ENCODE peak calls at places on chromosomes 6 and 20, in six cellular contexts. O is heart right ventricle, R is cardiac muscle cell, X is H9, I is hepatocyte, G is stomach. Z is an unnamed sample. For H3K4me1, the result is how much of the 10 kb centered on the place peaks cover.

GRCh38 chr6:28719275-28719940 is 193.7 kb downstream of the GPX5 start:
- DNase-seq in I (no peak), X (peak), R (no peak), G (no peak), O (no peak), Z (no peak)

GRCh38 chr6:34288581-34288980 is 39.8 kb upstream of the SMIM29 start:
- DNase-seq in I (no peak), R (no peak), G (no peak), X (no peak), O (no peak), Z (no peak)

GRCh38 chr20:23125159-23125558 is 39.0 kb upstream of the CD93 start:
- DNase-seq in O (no peak), X (no peak), I (no peak), R (no peak), G (no peak), Z (no peak)

GRCh38 chr6:118565317-118565960 is 17.3 kb downstream of the PLN start:
- DNase-seq in O (no peak), X (no peak), R (no peak), G (no peak), I (peak), Z (no peak)

GRCh38 chr6:37826188-37826587 is 6.7 kb downstream of the ZFAND3 start:
- DNase-seq in I (no peak), R (peak), O (no peak), X (no peak), G (no peak), Z (no peak)

GRCh38 chr6:160069050-160069454 is 52.6 kb upstream of the SLC22A1 start:
- DNase-seq in O (no peak), I (no peak), X (no peak), G (no peak), R (no peak), Z (no peak)

GRCh38 chr6:29964904-29965872 is 22.9 kb downstream of the HLA-A start:
- DNase-seq in O (peak), I (peak), X (peak), G (peak), R (peak), Z (peak)

GRCh38 chr20:59676126-59676876 is 72.0 kb downstream of the PHACTR3 start:
- DNase-seq in G (no peak), O (no peak), I (no peak), R (no peak), X (no peak), Z (no peak)

GRCh38 chr6:80531676-80532619 is 425.5 kb downstream of the BCKDHB start:
- DNase-seq in G (no peak), X (no peak), I (no peak), O (no peak), R (peak), Z (no peak)

GRCh38 chr6:102759415-102759814 is 1365.9 kb downstream of the GRIK2 start:
- DNase-seq in I (no peak), O (no peak), G (no peak), R (no peak), X (no peak), Z (no peak)

GRCh38 chr6:28981391-28981832 is 23.7 kb downstream of the ZNF311 start:
- DNase-seq in G (peak), X (peak), I (peak), R (peak), O (peak), Z (peak)

GRCh38 chr6:135270676-135271536 is 89.8 kb downstream of the MYB start:
- DNase-seq in O (no peak), G (peak), X (peak), R (no peak), I (peak), Z (no peak)

GRCh38 chr20:59253325-59253724 is 47.1 kb upstream of the EDN3 start:
- DNase-seq in R (no peak), G (no peak), O (no peak), X (no peak), I (no peak), Z (no peak)

GRCh38 chr6:20126102-20126752 is 86.0 kb downstream of the MBOAT1 start:
- DNase-seq in X (no peak), I (no peak), R (no peak), G (no peak), O (no peak), Z (no peak)

GRCh38 chr6:16819752-16820151 is 58.5 kb upstream of the ATXN1 start:
- DNase-seq in X (no peak), G (no peak), O (no peak), R (no peak), I (no peak), Z (no peak)
- TF ChIP-seq CTCF in X (peak), G (no peak), O (peak), R (peak), I (no peak), Z (peak)

GRCh38 chr20:35121186-35121585 is 25.9 kb downstream of the EDEM2 start:
- DNase-seq in G (no peak), R (no peak), X (no peak), O (peak), I (no peak), Z (no peak)

GRCh38 chr20:35117629-35118028 is 25.0 kb upstream of the TRPC4AP start:
- DNase-seq in G (no peak), R (no peak), X (no peak), O (no peak), I (no peak), Z (no peak)

GRCh38 chr20:35117148-35117547 is 24.5 kb upstream of the TRPC4AP start:
- DNase-seq in R (no peak), I (no peak), G (no peak), X (no peak), O (no peak), Z (no peak)

GRCh38 chr20:35122787-35123405 is 24.2 kb downstream of the EDEM2 start:
- DNase-seq in G (no peak), X (no peak), R (no peak), O (no peak), I (no peak), Z (no peak)

DNA sequence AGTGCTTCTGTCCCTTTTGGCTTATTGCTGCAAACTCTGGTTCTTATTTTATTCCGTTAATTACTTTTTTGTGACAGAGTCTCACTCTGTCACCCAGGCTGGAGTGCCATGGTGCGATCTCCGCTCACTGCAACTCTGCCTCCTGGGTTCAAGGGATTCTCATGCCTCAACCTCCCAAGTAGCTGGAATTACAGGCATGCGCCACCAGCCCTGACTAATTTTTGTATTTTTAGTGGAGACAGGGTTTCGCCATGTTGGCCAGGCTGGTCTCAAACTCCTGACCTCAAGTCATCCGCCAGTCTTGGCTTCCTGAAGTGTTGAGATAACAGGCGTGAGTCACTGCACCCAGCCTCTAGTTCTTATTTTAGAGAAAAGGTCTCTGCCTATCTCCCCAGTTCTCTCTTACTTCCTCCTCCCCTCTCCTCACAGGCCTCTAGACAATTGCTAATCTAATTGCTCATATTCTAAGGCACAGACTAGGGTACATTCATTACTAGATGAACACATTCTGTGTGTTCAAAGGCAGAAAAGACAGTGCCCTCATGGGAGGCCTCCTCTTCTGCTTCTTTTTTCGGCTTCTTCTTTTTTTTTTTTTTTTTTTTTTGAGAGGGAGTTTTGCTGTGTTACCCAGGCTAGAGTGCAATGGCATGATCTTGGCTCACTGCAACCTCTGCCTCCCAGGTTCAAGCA is 27.0 kb downstream of the EDEM2 start:
- DNase-seq in G (no peak), I (no peak), X (no peak), R (peak), O (no peak), Z (no peak)
- H3K27ac ChIP-seq in G (no peak), I (no peak), X (no peak), R (peak), O (no peak), Z (peak)

DNA sequence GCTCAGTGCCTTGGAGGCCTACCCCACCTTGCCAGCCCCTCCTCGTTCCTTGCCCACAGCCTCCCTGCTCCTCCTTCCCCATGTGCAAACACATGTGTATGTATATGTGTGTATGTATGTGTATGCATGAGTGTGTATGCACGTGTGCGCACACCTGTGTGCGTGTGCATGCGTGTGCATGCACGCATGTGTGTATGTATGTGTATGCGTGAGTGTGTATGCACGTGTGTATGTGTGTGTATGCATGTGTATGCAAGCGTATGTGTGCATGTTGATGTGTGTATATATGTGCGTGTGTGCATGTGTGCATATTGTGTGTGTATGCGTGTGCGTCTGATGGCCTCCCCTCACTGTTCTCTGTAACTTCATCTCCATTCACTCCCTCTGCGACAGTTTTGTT is 74.7 kb downstream of the SRC start:
- DNase-seq in O (no peak), R (no peak), X (no peak), G (no peak), I (no peak), Z (no peak)
- H3K4me1 ChIP-seq in O (under half), R (under half), X (under half), G (under half), I (under half), Z (under half)

GRCh38 chr20:34703573-34704176 is 469 bp upstream of the TP53INP2 start:
- DNase-seq in G (peak), X (no peak), I (peak), R (peak), O (peak), Z (no peak)
- TF ChIP-seq CTCF in G (no peak), X (no peak), I (no peak), R (no peak), O (no peak), Z (peak)

DNA sequence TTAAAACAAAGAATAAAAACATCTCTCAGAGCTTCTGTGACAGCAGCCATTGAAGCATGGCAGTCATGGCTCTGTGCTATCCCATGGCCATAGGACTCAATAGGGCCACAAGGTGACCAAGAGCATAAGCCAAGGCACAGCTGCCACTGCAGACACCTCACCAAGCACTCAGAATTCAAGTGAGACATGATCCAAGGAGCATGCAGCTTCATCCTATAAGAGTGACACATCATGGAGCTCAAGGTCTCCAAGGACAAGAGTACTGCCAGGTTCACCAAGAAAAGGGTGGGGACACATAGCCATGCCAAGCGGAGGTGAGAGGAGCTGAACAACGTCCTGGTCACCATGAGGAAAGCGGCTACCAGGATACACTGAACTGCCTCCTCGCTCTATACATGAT is 53.0 kb downstream of the RCAN2 start:
- DNase-seq in X (no peak), O (no peak), I (no peak), R (no peak), G (no peak), Z (no peak)
- H3K27ac ChIP-seq in X (no peak), O (peak), I (no peak), R (peak), G (no peak), Z (peak)

DNA sequence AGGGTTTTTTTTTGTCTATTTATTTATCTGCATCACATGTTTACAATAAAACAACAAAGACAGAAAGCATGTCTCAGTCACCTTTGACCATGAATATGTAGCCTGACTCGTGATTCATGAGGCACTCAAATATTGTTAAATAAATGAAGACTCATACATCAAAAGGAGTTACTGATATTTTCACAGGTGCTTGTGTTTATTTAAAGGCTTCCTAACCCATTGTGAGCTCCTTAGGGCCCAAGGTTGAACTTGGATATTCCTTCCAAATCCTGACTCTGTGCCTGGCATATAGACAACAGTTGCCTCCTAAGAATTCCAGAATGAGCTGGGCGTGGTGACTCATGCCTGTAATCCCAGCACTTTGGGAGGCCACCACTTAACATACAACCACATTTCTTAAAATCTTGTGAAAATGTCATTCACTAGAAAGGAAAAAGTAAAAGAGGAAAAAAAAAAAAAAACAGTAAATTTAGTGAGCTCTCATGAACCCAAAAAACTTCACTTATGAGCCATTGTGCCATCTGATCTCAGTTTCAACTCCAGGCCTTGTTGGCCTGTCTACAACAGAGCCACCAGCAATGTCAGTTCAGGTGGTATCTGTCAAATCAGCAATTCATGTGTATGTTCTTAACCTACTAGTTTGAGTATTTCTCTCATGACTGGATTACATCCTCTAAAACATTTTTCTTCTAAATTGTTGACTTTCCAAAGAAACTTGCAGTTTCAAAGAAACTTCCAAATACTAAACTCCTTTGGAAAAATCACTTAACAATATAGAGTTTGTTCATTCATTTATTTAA is 162.7 kb upstream of the MARCKS start:
- DNase-seq in O (no peak), I (no peak), X (no peak), G (no peak), R (peak), Z (no peak)
- H3K4me1 ChIP-seq in O (under half), I (under half), X (under half), G (under half), R (under half), Z (under half)

GRCh38 chr6:48183816-48184215 is 72.8 kb upstream of the PTCHD4 start:
- DNase-seq in O (no peak), X (no peak), G (no peak), R (peak), I (no peak), Z (no peak)

GRCh38 chr6:48184644-48185043 is 73.6 kb upstream of the PTCHD4 start:
- DNase-seq in G (no peak), R (no peak), X (no peak), I (no peak), O (no peak), Z (no peak)

GRCh38 chr6:48183174-48183573 is 72.2 kb upstream of the PTCHD4 start:
- DNase-seq in O (no peak), X (no peak), R (no peak), I (no peak), G (no peak), Z (no peak)

DNA sequence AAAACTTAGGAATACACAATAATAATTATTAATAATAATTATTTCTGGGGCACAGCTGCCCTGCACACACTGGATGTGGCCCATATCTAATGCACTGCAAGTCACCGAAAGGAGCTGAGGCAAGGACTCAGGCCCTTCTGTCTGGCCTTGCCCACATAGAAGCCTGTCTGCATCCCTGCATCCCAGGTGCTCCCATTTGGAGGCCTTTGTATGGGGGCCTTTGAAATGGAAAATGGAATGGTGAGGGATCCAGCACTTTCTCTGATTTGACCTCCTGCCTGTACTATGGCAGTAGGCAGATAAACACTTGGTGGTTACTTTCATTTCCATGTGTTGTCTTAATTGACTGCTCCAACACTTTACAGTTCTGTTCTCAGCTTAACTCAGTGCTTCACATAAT is 75.7 kb upstream of the PTCHD4 start:
- DNase-seq in O (no peak), I (no peak), X (peak), R (no peak), G (no peak), Z (no peak)
- TF ChIP-seq CTCF in O (no peak), I (no peak), X (no peak), R (no peak), G (no peak), Z (no peak)

DNA sequence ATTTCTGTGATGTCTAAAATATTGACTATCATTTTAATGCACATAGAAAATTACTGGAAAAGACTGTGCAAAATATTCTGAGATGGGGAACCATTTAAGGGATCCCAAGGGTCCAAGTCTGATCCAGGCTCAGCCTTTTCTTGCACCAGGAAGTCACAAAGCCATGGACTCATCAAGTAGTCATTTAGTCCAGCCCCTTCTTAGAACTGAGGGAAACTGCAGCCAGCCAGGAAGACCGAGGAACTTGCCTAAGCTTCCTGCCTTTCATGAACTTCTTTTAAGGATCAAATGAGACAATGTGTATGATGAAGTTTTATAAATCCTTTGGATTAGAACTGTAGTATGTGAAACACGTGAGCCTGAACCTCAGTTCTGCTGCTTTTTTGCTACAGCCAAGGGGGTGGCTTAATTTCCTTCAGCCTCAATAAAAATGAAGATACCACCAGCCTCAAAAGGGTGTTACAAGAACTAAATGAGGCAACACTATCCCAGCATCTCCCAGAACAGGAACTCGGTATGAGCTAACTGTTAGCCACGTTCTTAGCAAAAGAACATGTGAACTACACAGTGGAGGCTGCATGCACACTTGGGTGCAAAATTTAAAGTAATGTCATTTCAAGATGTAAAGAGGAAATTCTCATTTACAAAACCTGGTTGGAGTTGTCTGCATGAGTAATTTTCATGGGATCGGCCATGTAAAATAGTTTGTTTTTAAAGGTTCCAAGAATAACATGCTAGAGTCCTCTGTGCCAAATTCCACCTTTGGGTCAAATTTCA is 76.0 kb upstream of the TBC1D7 start:
- DNase-seq in R (peak), X (no peak), O (peak), G (no peak), I (no peak), Z (no peak)
- H3K27ac ChIP-seq in R (no peak), X (no peak), O (peak), G (peak), I (no peak), Z (peak)

GRCh38 chr20:1376453-1377270 is 16.2 kb downstream of the FKBP1A start:
- DNase-seq in G (no peak), R (no peak), O (no peak), I (no peak), X (no peak), Z (no peak)

GRCh38 chr20:1375515-1375914 is 17.3 kb downstream of the FKBP1A start:
- DNase-seq in I (no peak), X (no peak), O (no peak), R (peak), G (no peak), Z (no peak)

GRCh38 chr20:1376007-1376406 is 16.8 kb downstream of the FKBP1A start:
- DNase-seq in I (no peak), G (no peak), O (no peak), R (no peak), X (no peak), Z (no peak)

GRCh38 chr20:1377341-1377871 is 15.4 kb downstream of the FKBP1A start:
- DNase-seq in R (no peak), G (no peak), I (no peak), X (no peak), O (no peak), Z (no peak)

DNA sequence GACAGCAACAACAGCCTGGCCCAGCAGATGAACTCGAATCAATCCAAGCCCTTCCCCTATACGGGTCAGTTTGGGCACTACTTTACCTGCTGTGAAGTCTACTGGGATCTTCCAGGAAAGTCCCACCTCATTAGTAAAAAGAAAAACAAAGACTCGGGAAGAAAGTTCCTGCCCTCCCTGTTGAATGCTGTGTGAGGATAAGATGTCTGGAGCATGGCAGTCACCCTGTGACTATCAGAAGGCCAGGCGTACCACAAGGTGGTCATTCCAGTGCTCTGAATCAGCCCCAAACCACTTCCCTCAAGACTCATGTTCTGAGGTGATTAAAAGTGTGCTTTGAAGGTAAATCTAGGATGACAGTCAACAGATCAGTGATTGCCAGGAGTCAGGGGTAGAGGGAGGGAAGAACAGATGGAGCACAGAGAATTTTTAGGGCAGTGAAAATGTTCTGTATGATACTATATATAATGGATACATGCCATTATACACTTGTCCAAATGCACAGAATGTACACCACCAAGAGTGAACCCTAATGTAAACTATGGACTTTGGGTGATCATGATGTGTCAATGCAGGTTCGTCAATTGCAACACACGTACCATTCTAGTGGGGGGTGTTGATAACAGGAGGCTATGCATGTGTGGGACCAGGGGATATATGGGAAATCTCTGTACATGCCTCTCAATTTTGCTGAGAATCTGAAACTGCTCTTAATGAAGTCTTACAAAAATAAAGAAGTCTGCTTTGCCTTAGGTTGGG is 14.7 kb downstream of the FKBP1A start:
- DNase-seq in X (no peak), G (no peak), R (no peak), I (no peak), O (no peak), Z (no peak)
- H3K4me1 ChIP-seq in X (under half), G (half or more), R (under half), I (under half), O (half or more), Z (half or more)

Z was measured in left ventricle myocardium inferior.